ENCODE peak calls at places on chromosomes 3 and 15, in nine cellular contexts. M is A549, T is HCT116, A is tibial nerve, X is uterus, H is IMR-90, V is heart left ventricle, B is spleen, Z is prostate gland. P is an unnamed sample. For H3K4me1, the result is how much of the 10 kb centered on the place peaks cover.

GRCh38 chr3:141959921-141960554 is 83.6 kb downstream of the ATP1B3 start:
- DNase-seq in M (no peak), T (peak), A (no peak), X (no peak), H (peak), V (no peak), B (no peak), Z (no peak), P (no peak)

GRCh38 chr3:148360046-148360445 is 337.7 kb upstream of the AGTR1 start:
- DNase-seq in M (no peak), T (no peak), A (no peak), X (no peak), H (peak), V (no peak), B (no peak), Z (no peak), P (no peak)

GRCh38 chr3:113585720-113586119 is 53.4 kb downstream of the SIDT1 start:
- DNase-seq in M (no peak), T (no peak), A (no peak), X (no peak), H (no peak), V (no peak), B (no peak), Z (no peak), P (no peak)

GRCh38 chr3:168885028-168885427 is 778.5 kb downstream of the MECOM start:
- DNase-seq in M (no peak), T (no peak), A (no peak), X (no peak), H (peak), V (no peak), B (no peak), Z (no peak), P (no peak)

GRCh38 chr3:126913524-126913923 is 69.4 kb upstream of the PLXNA1 start:
- DNase-seq in M (no peak), T (peak), A (no peak), X (no peak), H (no peak), V (no peak), B (no peak), Z (no peak), P (no peak)

GRCh38 chr15:30929982-30930381 is 26.3 kb downstream of the FAN1 start:
- DNase-seq in M (no peak), T (no peak), A (no peak), X (no peak), H (no peak), V (no peak), B (no peak), Z (no peak), P (no peak)

GRCh38 chr3:126638790-126639189 is 16.1 kb downstream of the TXNRD3 start:
- DNase-seq in M (no peak), T (no peak), A (no peak), X (no peak), H (no peak), V (no peak), B (no peak), Z (no peak), P (no peak)

GRCh38 chr15:91660174-91660649 is 193.3 kb upstream of the SLCO3A1 start:
- DNase-seq in M (no peak), T (no peak), A (no peak), X (no peak), H (no peak), V (no peak), B (no peak), Z (no peak), P (no peak)

GRCh38 chr3:13063225-13063624 is 10.0 kb downstream of the IQSEC1 start:
- DNase-seq in M (no peak), T (no peak), A (no peak), X (no peak), H (no peak), V (no peak), B (no peak), Z (no peak), P (no peak)

GRCh38 chr3:48561045-48561736 is 2.4 kb downstream of the UCN2 start:
- DNase-seq in M (no peak), T (no peak), A (peak), X (peak), H (peak), V (peak), B (peak), Z (no peak), P (peak)

GRCh38 chr15:30042556-30042955 is 40.2 kb upstream of the GOLGA8J start:
- DNase-seq in M (no peak), T (no peak), A (no peak), X (no peak), H (peak), V (no peak), B (no peak), Z (no peak), P (peak)

GRCh38 chr3:15636028-15636709 is 34.6 kb downstream of the BTD start:
- DNase-seq in M (peak), T (peak), A (no peak), X (peak), H (peak), V (no peak), B (no peak), Z (no peak), P (no peak)

GRCh38 chr3:168048414-168049330 is 47.1 kb downstream of the GOLIM4 start:
- DNase-seq in M (no peak), T (no peak), A (no peak), X (no peak), H (no peak), V (peak), B (no peak), Z (no peak), P (no peak)

GRCh38 chr3:29693863-29694262 is 413.0 kb downstream of the RBMS3 start:
- DNase-seq in M (peak), T (peak), A (no peak), X (no peak), H (peak), V (no peak), B (no peak), Z (no peak), P (peak)

GRCh38 chr15:73325191-73325980 is 43.4 kb downstream of the HCN4 start:
- DNase-seq in M (no peak), T (no peak), A (no peak), X (no peak), H (no peak), V (no peak), B (peak), Z (no peak), P (no peak)

GRCh38 chr15:99431661-99432091 is 134.1 kb upstream of the MEF2A start:
- DNase-seq in M (no peak), T (no peak), A (no peak), X (peak), H (no peak), V (no peak), B (peak), Z (no peak), P (no peak)

GRCh38 chr15:48175126-48175525 is 3.0 kb downstream of the MYEF2 start:
- DNase-seq in M (no peak), T (no peak), A (no peak), X (no peak), H (no peak), V (no peak), B (no peak), Z (no peak), P (no peak)

GRCh38 chr3:17982211-17982880 is 239.9 kb upstream of the TBC1D5 start:
- DNase-seq in M (no peak), T (no peak), A (no peak), X (no peak), H (no peak), V (no peak), B (no peak), Z (no peak), P (no peak)

GRCh38 chr3:53921296-53921695 is 29.6 kb upstream of the SELENOK start:
- DNase-seq in M (no peak), T (no peak), A (no peak), X (no peak), H (peak), V (no peak), B (no peak), Z (no peak), P (peak)

DNA sequence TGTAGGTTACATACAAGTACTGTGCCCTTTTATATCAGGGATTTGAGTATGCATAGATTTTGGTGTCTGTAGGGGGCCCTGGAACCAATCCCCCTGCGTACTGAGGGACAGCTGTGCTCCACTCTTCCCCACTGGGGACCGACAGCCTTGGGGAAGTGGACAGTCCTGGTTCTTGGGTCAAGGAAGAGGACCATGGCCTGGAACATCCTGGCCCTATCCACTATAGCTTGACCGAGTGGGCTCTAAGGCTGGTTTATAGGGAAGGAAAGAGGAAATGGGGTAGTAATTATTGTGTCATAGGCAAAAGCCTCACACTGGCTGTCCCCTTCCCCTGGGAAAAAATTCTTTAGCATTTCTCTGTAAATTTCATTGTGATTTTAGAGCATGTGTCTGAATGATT is 49.5 kb downstream of the CRTC3 start:
- DNase-seq in M (no peak), T (no peak), A (no peak), X (no peak), H (no peak), V (no peak), B (no peak), Z (no peak), P (no peak)
- TF ChIP-seq POLR2A in M (no peak), T (no peak), A (no peak), X (no peak), H (no peak), V (no peak), B (no peak), Z (no peak), P (no peak)

GRCh38 chr3:65893631-65894030 is 145.1 kb downstream of the MAGI1 start:
- DNase-seq in M (no peak), T (no peak), A (no peak), X (no peak), H (no peak), V (no peak), B (no peak), Z (no peak), P (no peak)
- H3K4me1 ChIP-seq in M (under half), T (under half), A (under half), X (under half), H (under half), V (under half), B (under half), Z (under half), P (under half)

GRCh38 chr15:61227269-61228024 is 1.7 kb downstream of the RORA start:
- DNase-seq in M (peak), T (no peak), A (no peak), X (peak), H (peak), V (peak), B (no peak), Z (no peak), P (no peak)
- H3K4me3 ChIP-seq in M (peak), T (no peak), A (peak), X (peak), H (peak), V (peak), B (peak), Z (peak), P (peak)

GRCh38 chr15:63503739-63504246 is 600 bp upstream of the USP3 start:
- DNase-seq in M (peak), T (peak), A (no peak), X (peak), H (peak), V (no peak), B (peak), Z (peak), P (peak)
- TF ChIP-seq POLR2A in M (peak), T (no peak), A (no peak), X (no peak), H (peak), V (no peak), B (no peak), Z (no peak), P (no peak)

P was measured in thyroid gland.